ENCODE peak calls at places on chromosomes 5 and 9, in eight cellular contexts. J, E, V, C, X, T, W and Z are unnamed samples.

GRCh38 chr5:40834391-40834848 is 602 bp downstream of the RPL37 start:
- DNase-seq in X (no peak), V (peak; percentile 23), C (no peak), E (peak; percentile 46), W (peak; percentile 81), T (peak; percentile 39), J (no peak), Z (no peak)

GRCh38 chr9:102113191-102113590 is 374.7 kb upstream of the GRIN3A start:
- DNase-seq in W (no peak), J (no peak), E (no peak), C (no peak), T (no peak), V (no peak), X (no peak), Z (no peak)

GRCh38 chr5:81774359-81774758 is 23.5 kb upstream of the SSBP2 start:
- DNase-seq in X (no peak), J (no peak), T (no peak), V (no peak), W (no peak), E (no peak), C (no peak), Z (no peak)

GRCh38 chr9:36154213-36154952 is 14.8 kb upstream of the CCIN start:
- DNase-seq in X (peak; percentile 41), W (no peak), V (no peak), C (no peak), E (no peak), T (no peak), J (peak; percentile 77), Z (no peak)

GRCh38 chr9:137269231-137269772 is 8.2 kb upstream of the TOR4A start:
- DNase-seq in E (peak; percentile 71), W (peak; percentile 76), V (no peak), C (no peak), T (peak; percentile 82), X (peak; percentile 46), J (peak; percentile 84), Z (peak; percentile 74)

GRCh38 chr5:126007841-126008240 is 415.4 kb upstream of the GRAMD2B start:
- DNase-seq in V (no peak), W (no peak), E (no peak), C (no peak), T (no peak), J (no peak), X (no peak), Z (no peak)

GRCh38 chr5:168291961-168292782 is 727 bp downstream of the WWC1 start:
- DNase-seq in C (peak; percentile 66), X (no peak), J (no peak), V (no peak), E (peak; percentile 38), T (no peak), W (peak; percentile 78), Z (peak; percentile 51)

GRCh38 chr5:76029739-76030138 is 53.4 kb upstream of the SV2C start:
- DNase-seq in X (no peak), E (no peak), V (no peak), C (no peak), J (no peak), W (no peak), T (no peak), Z (no peak)

GRCh38 chr9:77764894-77765780 is 117.0 kb upstream of the GNA14 start:
- DNase-seq in E (peak; percentile 43), W (no peak), X (no peak), T (no peak), V (no peak), C (no peak), J (no peak), Z (no peak)

GRCh38 chr5:84729326-84729725 is 344.6 kb upstream of the EDIL3 start:
- DNase-seq in C (no peak), T (no peak), E (no peak), X (no peak), W (no peak), V (no peak), J (no peak), Z (no peak)

GRCh38 chr5:1197876-1198666 is 3.3 kb upstream of the SLC6A19 start:
- DNase-seq in X (no peak), J (peak; percentile 20), V (no peak), C (peak; percentile 28), T (no peak), W (no peak), E (no peak), Z (no peak)

GRCh38 chr9:110030632-110031031 is 177.3 kb downstream of the C9orf152 start:
- DNase-seq in E (no peak), T (no peak), C (no peak), V (no peak), X (no peak), W (no peak), J (no peak), Z (no peak)

GRCh38 chr9:5510360-5510931 is at the start of gene PDCD1LG2:
- DNase-seq in C (no peak), V (no peak), E (no peak), J (no peak), T (no peak), X (no peak), W (no peak), Z (peak; percentile 49)

GRCh38 chr9:91549177-91549576 is 125.5 kb upstream of the NFIL3 start:
- DNase-seq in X (no peak), T (no peak), W (no peak), E (no peak), V (no peak), C (no peak), J (no peak), Z (no peak)

GRCh38 chr5:102049517-102049916 is 246.6 kb downstream of the SLCO4C1 start:
- DNase-seq in E (no peak), J (no peak), V (no peak), C (no peak), X (no peak), W (no peak), T (no peak), Z (no peak)

GRCh38 chr5:175800656-175801081 is 70.7 kb upstream of the CPLX2 start:
- DNase-seq in E (no peak), J (no peak), V (no peak), C (no peak), T (no peak), W (no peak), X (no peak), Z (no peak)

GRCh38 chr9:91177081-91177480 is 184.6 kb downstream of the AUH start:
- DNase-seq in V (no peak), X (no peak), E (no peak), T (no peak), C (no peak), J (no peak), W (peak; percentile 23), Z (no peak)

GRCh38 chr5:134879456-134879855 is 5.3 kb downstream of the TXNDC15 start:
- DNase-seq in C (no peak), X (no peak), E (peak; percentile 36), T (no peak), V (no peak), J (no peak), W (no peak), Z (no peak)

GRCh38 chr9:130240410-130241197 is 25.0 kb upstream of the HMCN2 start:
- DNase-seq in E (peak; percentile 74), T (peak; percentile 59), C (no peak), V (no peak), W (no peak), J (no peak), X (no peak), Z (peak; percentile 61)

GRCh38 chr5:91820874-91821273 is 437.8 kb upstream of the ARRDC3 start:
- DNase-seq in J (no peak), W (no peak), E (no peak), T (no peak), C (no peak), V (no peak), X (no peak), Z (no peak)
- TF ChIP-seq CTCF in J (no peak), W (no peak), E (no peak), T (no peak), C (no peak), V (no peak), X (no peak), Z (no peak)

DNA sequence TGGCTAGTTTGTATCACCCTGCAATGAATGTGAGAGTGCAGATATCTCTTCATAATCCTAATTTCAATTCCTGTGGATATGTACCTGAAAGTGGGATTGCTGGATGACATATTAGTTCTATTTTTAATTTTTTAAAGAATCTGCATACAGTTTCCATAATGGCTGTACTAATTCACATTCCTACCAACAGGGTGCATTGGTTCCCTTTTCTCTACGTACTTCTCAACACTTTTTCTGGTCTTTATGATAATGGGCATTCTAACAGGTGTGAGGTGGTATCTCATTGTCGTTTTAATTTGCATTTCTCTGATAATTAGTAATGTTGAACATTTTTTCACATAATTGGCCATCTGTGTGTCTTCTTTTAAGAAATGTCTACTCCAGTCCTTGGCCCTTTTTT is 927.5 kb downstream of the DTWD2 start:
- DNase-seq in J (no peak), W (no peak), C (no peak), T (no peak), E (no peak), V (no peak), X (no peak), Z (no peak)
- TF ChIP-seq CTCF in J (no peak), W (no peak), C (no peak), T (no peak), E (no peak), V (no peak), X (no peak), Z (no peak)

GRCh38 chr9:117779760-117780159 is 75.6 kb downstream of the TLR4 start:
- DNase-seq in E (no peak), J (no peak), V (no peak), C (no peak), T (no peak), W (no peak), X (no peak), Z (no peak)

GRCh38 chr9:117782931-117783788 is 79.0 kb downstream of the TLR4 start:
- DNase-seq in X (peak; percentile 65), W (peak; percentile 85), T (peak; percentile 66), V (peak; percentile 33), E (peak; percentile 85), J (peak; percentile 63), C (peak; percentile 74), Z (peak; percentile 25)

GRCh38 chr9:117784996-117785395 is 80.8 kb downstream of the TLR4 start:
- DNase-seq in E (no peak), X (no peak), W (no peak), T (no peak), J (no peak), V (no peak), C (no peak), Z (no peak)

DNA sequence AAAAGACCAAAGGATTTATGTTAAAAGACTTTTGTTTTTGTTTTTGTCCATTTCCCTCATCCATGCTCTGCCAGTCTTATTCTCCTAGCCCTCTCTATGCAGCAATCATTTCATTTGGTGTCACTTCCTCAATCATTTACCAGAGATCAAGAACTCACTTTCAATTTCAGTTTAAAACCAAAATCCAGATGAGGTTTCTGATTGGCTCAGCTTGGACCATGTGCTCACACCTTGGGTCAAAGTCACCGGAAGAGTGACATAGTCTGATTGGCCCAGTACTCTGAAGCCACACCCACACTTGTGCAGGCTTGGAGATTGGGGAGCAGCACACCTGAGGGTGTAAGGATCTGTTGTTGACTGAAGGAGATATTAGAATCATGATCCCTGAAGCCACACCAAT is 79.6 kb downstream of the TLR4 start:
- DNase-seq in C (no peak), T (peak; percentile 26), V (no peak), W (peak; percentile 80), X (no peak), E (peak; percentile 35), J (peak; percentile 40), Z (peak; percentile 39)
- TF ChIP-seq CTCF in C (no peak), T (no peak), V (no peak), W (no peak), X (no peak), E (no peak), J (no peak), Z (no peak)

GRCh38 chr9:106717686-106718085 is 145.3 kb upstream of the ZNF462 start:
- DNase-seq in J (no peak), V (no peak), E (peak; percentile 2), T (no peak), X (no peak), C (no peak), W (no peak), Z (no peak)
- TF ChIP-seq CTCF in J (no peak), V (no peak), E (no peak), T (no peak), X (no peak), C (no peak), W (no peak), Z (no peak)